ENCODE peak calls at places on chromosome 22, in five cellular contexts. One of them, this sample, is unnamed.

GRCh38 chr22:45268958-45269844 is 15.5 kb upstream of the UPK3A start:
- DNase-seq in GM10248: peak; percentile 89
- DNase-seq in IMR-90: peak; percentile 53
- DNase-seq in mucosa of descending colon: peak; percentile 92
- DNase-seq in tibial artery: peak; percentile 85
- DNase-seq in this sample: peak; percentile 94

GRCh38 chr22:26447594-26448329 is 18.7 kb downstream of the ASPHD2 start:
- DNase-seq in tibial artery: peak; percentile 41
- DNase-seq in IMR-90: no peak
- DNase-seq in mucosa of descending colon: no peak
- DNase-seq in GM10248: no peak
- DNase-seq in this sample: no peak

GRCh38 chr22:11042116-11042515 is 4485.9 kb upstream of the OR11H1 start:
- DNase-seq in mucosa of descending colon: no peak
- DNase-seq in IMR-90: no peak
- DNase-seq in GM10248: no peak
- DNase-seq in tibial artery: no peak
- DNase-seq in this sample: no peak

GRCh38 chr22:27636716-27637503 is 164.6 kb downstream of the MN1 start:
- DNase-seq in mucosa of descending colon: no peak
- DNase-seq in IMR-90: no peak
- DNase-seq in GM10248: no peak
- DNase-seq in tibial artery: peak; percentile 88
- DNase-seq in this sample: no peak

GRCh38 chr22:45058622-45058912 is 48.8 kb upstream of the PHF21B start:
- DNase-seq in GM10248: no peak
- DNase-seq in tibial artery: no peak
- DNase-seq in mucosa of descending colon: no peak
- DNase-seq in IMR-90: no peak
- DNase-seq in this sample: no peak

GRCh38 chr22:48820481-48821345 is 1007.0 kb downstream of the BRD1 start:
- DNase-seq in tibial artery: peak; percentile 61
- DNase-seq in IMR-90: no peak
- DNase-seq in mucosa of descending colon: peak; percentile 3
- DNase-seq in GM10248: no peak
- DNase-seq in this sample: no peak

GRCh38 chr22:47783433-47784366 is 1021.2 kb downstream of the TBC1D22A start:
- DNase-seq in IMR-90: no peak
- DNase-seq in mucosa of descending colon: no peak
- DNase-seq in GM10248: no peak
- DNase-seq in tibial artery: no peak
- DNase-seq in this sample: no peak

GRCh38 chr22:44153705-44154104 is 27.0 kb upstream of the PARVG start:
- DNase-seq in GM10248: no peak
- DNase-seq in mucosa of descending colon: peak; percentile 10
- DNase-seq in IMR-90: no peak
- DNase-seq in tibial artery: no peak
- DNase-seq in this sample: no peak

GRCh38 chr22:49853981-49854791 is 542 bp downstream of the ZBED4 start:
- DNase-seq in tibial artery: no peak
- DNase-seq in IMR-90: peak; percentile 17
- DNase-seq in mucosa of descending colon: peak; percentile 69
- DNase-seq in GM10248: peak; percentile 36
- DNase-seq in this sample: no peak

GRCh38 chr22:48478529-48479265 is 1349.0 kb downstream of the BRD1 start:
- DNase-seq in tibial artery: no peak
- DNase-seq in GM10248: no peak
- DNase-seq in IMR-90: no peak
- DNase-seq in mucosa of descending colon: no peak
- DNase-seq in this sample: no peak

GRCh38 chr22:41239443-41240128 is 1.1 kb downstream of the CHADL start:
- DNase-seq in IMR-90: no peak
- DNase-seq in mucosa of descending colon: no peak
- DNase-seq in tibial artery: no peak
- DNase-seq in GM10248: no peak
- DNase-seq in this sample: no peak

GRCh38 chr22:37544955-37545702 is 15.2 kb upstream of the CDC42EP1 start:
- DNase-seq in GM10248: peak; percentile 76
- DNase-seq in IMR-90: peak; percentile 58
- DNase-seq in mucosa of descending colon: peak; percentile 92
- DNase-seq in tibial artery: peak; percentile 87
- DNase-seq in this sample: peak; percentile 42

GRCh38 chr22:46012881-46013281 is 35.9 kb upstream of the WNT7B start:
- DNase-seq in IMR-90: no peak
- DNase-seq in GM10248: no peak
- DNase-seq in mucosa of descending colon: peak; percentile 65
- DNase-seq in tibial artery: peak; percentile 78
- DNase-seq in this sample: no peak

GRCh38 chr22:47156352-47157092 is 394.1 kb downstream of the TBC1D22A start:
- DNase-seq in IMR-90: no peak
- DNase-seq in tibial artery: no peak
- DNase-seq in mucosa of descending colon: no peak
- DNase-seq in GM10248: no peak
- DNase-seq in this sample: no peak

GRCh38 chr22:35587447-35587870 is 29.7 kb downstream of the MB start:
- DNase-seq in tibial artery: peak; percentile 74
- DNase-seq in mucosa of descending colon: peak; percentile 42
- DNase-seq in IMR-90: no peak
- DNase-seq in GM10248: no peak
- DNase-seq in this sample: no peak

GRCh38 chr22:46073683-46074504 is 76.4 kb upstream of the PPARA start:
- DNase-seq in mucosa of descending colon: peak; percentile 63
- DNase-seq in IMR-90: peak; percentile 42
- DNase-seq in tibial artery: peak; percentile 83
- DNase-seq in GM10248: no peak
- DNase-seq in this sample: peak; percentile 10

GRCh38 chr22:37032535-37033460 is 13.3 kb downstream of the MPST start:
- DNase-seq in GM10248: no peak
- DNase-seq in IMR-90: peak; percentile 37
- DNase-seq in tibial artery: no peak
- DNase-seq in mucosa of descending colon: peak; percentile 87
- DNase-seq in this sample: no peak

GRCh38 chr22:48145738-48146137 is 1383.3 kb downstream of the TBC1D22A start:
- DNase-seq in GM10248: no peak
- DNase-seq in mucosa of descending colon: no peak
- DNase-seq in IMR-90: no peak
- DNase-seq in tibial artery: no peak
- DNase-seq in this sample: no peak

GRCh38 chr22:45696227-45696626 is 24.6 kb downstream of the ATXN10 start:
- DNase-seq in mucosa of descending colon: no peak
- DNase-seq in GM10248: peak; percentile 65
- DNase-seq in tibial artery: no peak
- DNase-seq in IMR-90: no peak
- DNase-seq in this sample: no peak

GRCh38 chr22:46162285-46162684 is 12.0 kb downstream of the PPARA start:
- DNase-seq in tibial artery: no peak
- DNase-seq in mucosa of descending colon: no peak
- DNase-seq in GM10248: no peak
- DNase-seq in IMR-90: no peak
- DNase-seq in this sample: no peak

GRCh38 chr22:50084085-50084484 is 1.1 kb downstream of the MLC1 start:
- DNase-seq in mucosa of descending colon: no peak
- DNase-seq in IMR-90: no peak
- DNase-seq in tibial artery: no peak
- DNase-seq in GM10248: no peak
- DNase-seq in this sample: no peak

GRCh38 chr22:25896098-25896497 is 154.1 kb downstream of the MYO18B start:
- DNase-seq in GM10248: peak; percentile 18
- DNase-seq in mucosa of descending colon: no peak
- DNase-seq in IMR-90: no peak
- DNase-seq in tibial artery: no peak
- DNase-seq in this sample: no peak

GRCh38 chr22:27139935-27140493 is 482.6 kb downstream of the MIAT start:
- DNase-seq in mucosa of descending colon: no peak
- DNase-seq in GM10248: no peak
- DNase-seq in IMR-90: peak; percentile 83
- DNase-seq in tibial artery: no peak
- DNase-seq in this sample: no peak

GRCh38 chr22:26433805-26434204 is 4.7 kb downstream of the ASPHD2 start:
- DNase-seq in tibial artery: no peak
- DNase-seq in GM10248: no peak
- DNase-seq in mucosa of descending colon: no peak
- DNase-seq in IMR-90: no peak
- DNase-seq in this sample: no peak

GRCh38 chr22:22040908-22041307 is 58.3 kb upstream of the TOP3B start:
- DNase-seq in tibial artery: no peak
- DNase-seq in mucosa of descending colon: no peak
- DNase-seq in GM10248: no peak
- DNase-seq in IMR-90: no peak
- DNase-seq in this sample: no peak

GRCh38 chr22:46088541-46089311 is 61.6 kb upstream of the PPARA start:
- DNase-seq in IMR-90: peak; percentile 64
- DNase-seq in tibial artery: peak; percentile 91
- DNase-seq in GM10248: no peak
- DNase-seq in mucosa of descending colon: peak; percentile 41
- DNase-seq in this sample: no peak

GRCh38 chr22:19757140-19757984 is 3.2 kb upstream of the TBX1 start:
- DNase-seq in mucosa of descending colon: no peak
- DNase-seq in GM10248: no peak
- DNase-seq in tibial artery: no peak
- DNase-seq in IMR-90: no peak
- DNase-seq in this sample: no peak

GRCh38 chr22:44254811-44255210 is 57.9 kb downstream of the SHISAL1 start:
- DNase-seq in mucosa of descending colon: no peak
- DNase-seq in IMR-90: no peak
- DNase-seq in tibial artery: peak; percentile 19
- DNase-seq in GM10248: no peak
- DNase-seq in this sample: no peak

GRCh38 chr22:42471441-42471840 is 39.2 kb upstream of the NFAM1 start:
- DNase-seq in IMR-90: no peak
- DNase-seq in GM10248: no peak
- DNase-seq in mucosa of descending colon: no peak
- DNase-seq in tibial artery: no peak
- DNase-seq in this sample: no peak

GRCh38 chr22:42468841-42469240 is 36.6 kb upstream of the NFAM1 start:
- DNase-seq in IMR-90: peak; percentile 54
- DNase-seq in tibial artery: no peak
- DNase-seq in GM10248: no peak
- DNase-seq in mucosa of descending colon: no peak
- DNase-seq in this sample: no peak

GRCh38 chr22:42475122-42475521 is 42.9 kb upstream of the NFAM1 start:
- DNase-seq in GM10248: no peak
- DNase-seq in mucosa of descending colon: no peak
- DNase-seq in IMR-90: no peak
- DNase-seq in tibial artery: no peak
- DNase-seq in this sample: no peak

GRCh38 chr22:42472671-42473070 is 40.5 kb upstream of the NFAM1 start:
- DNase-seq in tibial artery: no peak
- DNase-seq in IMR-90: no peak
- DNase-seq in GM10248: no peak
- DNase-seq in mucosa of descending colon: no peak
- DNase-seq in this sample: no peak

GRCh38 chr22:42473484-42474193 is 41.4 kb upstream of the NFAM1 start:
- DNase-seq in GM10248: peak; percentile 44
- DNase-seq in mucosa of descending colon: no peak
- DNase-seq in IMR-90: peak; percentile 63
- DNase-seq in tibial artery: no peak
- DNase-seq in this sample: no peak
- TF ChIP-seq CTCF in GM10248: peak; percentile 54
- TF ChIP-seq CTCF in mucosa of descending colon: peak; percentile 44
- TF ChIP-seq CTCF in IMR-90: peak; percentile 66
- TF ChIP-seq CTCF in tibial artery: peak; percentile 54
- TF ChIP-seq CTCF in this sample: peak; percentile 42

GRCh38 chr22:23376256-23376655 is 195.9 kb downstream of the BCR start:
- DNase-seq in GM10248: peak; percentile 57
- DNase-seq in tibial artery: no peak
- DNase-seq in mucosa of descending colon: peak; percentile 71
- DNase-seq in IMR-90: no peak
- DNase-seq in this sample: no peak
- TF ChIP-seq CTCF in GM10248: peak; percentile 61
- TF ChIP-seq CTCF in tibial artery: no peak
- TF ChIP-seq CTCF in mucosa of descending colon: peak; percentile 21
- TF ChIP-seq CTCF in IMR-90: peak; percentile 12
- TF ChIP-seq CTCF in this sample: no peak

GRCh38 chr22:39392341-39392948 is 7.1 kb upstream of the TAB1 start:
- DNase-seq in tibial artery: no peak
- DNase-seq in IMR-90: no peak
- DNase-seq in GM10248: no peak
- DNase-seq in mucosa of descending colon: no peak
- DNase-seq in this sample: no peak
- TF ChIP-seq CTCF in tibial artery: no peak
- TF ChIP-seq CTCF in IMR-90: no peak
- TF ChIP-seq CTCF in GM10248: no peak
- TF ChIP-seq CTCF in mucosa of descending colon: no peak
- TF ChIP-seq CTCF in this sample: no peak

GRCh38 chr22:24153959-24154358 is 27.3 kb upstream of the SUSD2 start:
- DNase-seq in IMR-90: no peak
- DNase-seq in mucosa of descending colon: no peak
- DNase-seq in GM10248: no peak
- DNase-seq in tibial artery: no peak
- DNase-seq in this sample: no peak

GRCh38 chr22:24156146-24156914 is 25.0 kb upstream of the SUSD2 start:
- DNase-seq in IMR-90: peak; percentile 52
- DNase-seq in tibial artery: no peak
- DNase-seq in mucosa of descending colon: peak; percentile 69
- DNase-seq in GM10248: peak; percentile 82
- DNase-seq in this sample: peak; percentile 61

GRCh38 chr22:24154826-24155225 is 26.5 kb upstream of the SUSD2 start:
- DNase-seq in tibial artery: no peak
- DNase-seq in IMR-90: no peak
- DNase-seq in mucosa of descending colon: no peak
- DNase-seq in GM10248: no peak
- DNase-seq in this sample: no peak

GRCh38 chr22:24156915-24157782 is 24.1 kb upstream of the SUSD2 start:
- DNase-seq in tibial artery: peak; percentile 92
- DNase-seq in GM10248: peak; percentile 94
- DNase-seq in IMR-90: peak; percentile 64
- DNase-seq in mucosa of descending colon: peak; percentile 92
- DNase-seq in this sample: peak; percentile 83

GRCh38 chr22:24155597-24156145 is 25.6 kb upstream of the SUSD2 start:
- DNase-seq in mucosa of descending colon: peak; percentile 86
- DNase-seq in GM10248: peak; percentile 74
- DNase-seq in tibial artery: peak; percentile 93
- DNase-seq in IMR-90: peak; percentile 65
- DNase-seq in this sample: peak; percentile 47
- TF ChIP-seq CTCF in mucosa of descending colon: peak; percentile 17
- TF ChIP-seq CTCF in GM10248: peak; percentile 24
- TF ChIP-seq CTCF in tibial artery: peak; percentile 59
- TF ChIP-seq CTCF in IMR-90: peak; percentile 34
- TF ChIP-seq CTCF in this sample: no peak

GRCh38 chr22:31566484-31566883 is 70.1 kb downstream of the SFI1 start:
- DNase-seq in mucosa of descending colon: no peak
- DNase-seq in GM10248: no peak
- DNase-seq in tibial artery: no peak
- DNase-seq in IMR-90: no peak
- DNase-seq in this sample: no peak

GRCh38 chr22:31567196-31567595 is 70.9 kb downstream of the SFI1 start:
- DNase-seq in tibial artery: no peak
- DNase-seq in IMR-90: no peak
- DNase-seq in GM10248: no peak
- DNase-seq in mucosa of descending colon: no peak
- DNase-seq in this sample: no peak

GRCh38 chr22:31561238-31561887 is 65.0 kb downstream of the SFI1 start:
- DNase-seq in IMR-90: peak; percentile 77
- DNase-seq in mucosa of descending colon: peak; percentile 86
- DNase-seq in GM10248: peak; percentile 67
- DNase-seq in tibial artery: peak; percentile 79
- DNase-seq in this sample: no peak

GRCh38 chr22:31556627-31557203 is 60.4 kb downstream of the SFI1 start:
- DNase-seq in mucosa of descending colon: no peak
- DNase-seq in IMR-90: peak; percentile 46
- DNase-seq in tibial artery: no peak
- DNase-seq in GM10248: no peak
- DNase-seq in this sample: no peak

GRCh38 chr22:31561970-31562369 is 65.6 kb downstream of the SFI1 start:
- DNase-seq in mucosa of descending colon: no peak
- DNase-seq in IMR-90: no peak
- DNase-seq in GM10248: no peak
- DNase-seq in tibial artery: no peak
- DNase-seq in this sample: no peak
- TF ChIP-seq CTCF in mucosa of descending colon: no peak
- TF ChIP-seq CTCF in IMR-90: no peak
- TF ChIP-seq CTCF in GM10248: no peak
- TF ChIP-seq CTCF in tibial artery: no peak
- TF ChIP-seq CTCF in this sample: no peak

This sample was measured in natural killer cell.